ENCODE peak calls at places on chromosomes 12 and 14, in five cellular contexts. F, G, Z, J and V are unnamed samples. For H3K4me1, the result is how much of the 10 kb centered on the place peaks cover.

GRCh38 chr12:109053382-109054123 is 1.2 kb downstream of the USP30 start:
- DNase-seq in J (no peak), Z (no peak), F (no peak), G (no peak), V (no peak)

GRCh38 chr12:66352197-66352596 is 49.9 kb downstream of the HELB start:
- DNase-seq in Z (no peak), F (peak), J (no peak), G (peak), V (peak)

GRCh38 chr12:65609359-65609771 is 214.9 kb upstream of the HMGA2 start:
- DNase-seq in G (no peak), J (no peak), F (no peak), Z (no peak), V (no peak)

GRCh38 chr12:117540011-117540410 is 178.6 kb upstream of the NOS1 start:
- DNase-seq in Z (no peak), G (no peak), F (no peak), J (no peak), V (no peak)

GRCh38 chr12:65613692-65614091 is 210.6 kb upstream of the HMGA2 start:
- DNase-seq in G (no peak), F (no peak), Z (no peak), J (no peak), V (no peak)

GRCh38 chr14:80798211-80798610 is 143.3 kb downstream of the CEP128 start:
- DNase-seq in G (no peak), F (no peak), Z (no peak), J (no peak), V (no peak)

GRCh38 chr14:92917041-92917940 is 5.7 kb upstream of the CHGA start:
- DNase-seq in F (no peak), J (no peak), G (no peak), Z (no peak), V (peak)

GRCh38 chr12:39365364-39366001 is 77.4 kb downstream of the KIF21A start:
- DNase-seq in J (no peak), G (no peak), Z (no peak), F (no peak), V (no peak)

GRCh38 chr14:74950795-74951442 is 4.5 kb downstream of the PGF start:
- DNase-seq in J (peak), Z (no peak), F (no peak), G (no peak), V (no peak)

GRCh38 chr12:1488908-1489381 is 105.4 kb downstream of the FBXL14 start:
- DNase-seq in F (no peak), G (no peak), J (no peak), Z (peak), V (no peak)

GRCh38 chr12:45388545-45388944 is 172.7 kb downstream of the ANO6 start:
- DNase-seq in G (no peak), F (no peak), Z (no peak), J (no peak), V (peak)
- TF ChIP-seq CTCF in G (peak), F (peak), Z (peak), J (peak), V (peak)

DNA sequence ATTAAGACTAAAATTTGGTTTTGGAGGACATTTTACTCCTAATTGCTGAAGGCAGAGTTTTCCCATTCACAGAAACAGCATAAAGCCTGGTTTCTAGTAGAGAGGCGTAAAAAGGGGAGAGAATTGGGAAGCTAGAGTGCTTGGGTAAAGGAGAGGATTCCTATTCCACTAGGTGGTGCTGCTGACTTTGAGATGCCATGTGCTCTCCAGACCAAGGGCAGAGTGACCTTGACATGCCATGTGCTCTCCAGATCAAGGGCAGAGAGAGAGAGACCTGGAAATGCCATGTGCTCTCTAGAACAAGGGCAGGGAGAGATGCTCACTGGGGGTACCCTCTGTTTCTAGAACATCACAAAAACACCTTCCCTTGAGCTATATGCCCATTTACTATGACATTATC is 176.2 kb upstream of the PDZRN4 start:
- DNase-seq in Z (no peak), J (no peak), G (no peak), F (no peak), V (no peak)
- H3K4me3 ChIP-seq in Z (no peak), J (no peak), G (no peak), F (no peak), V (no peak)

DNA sequence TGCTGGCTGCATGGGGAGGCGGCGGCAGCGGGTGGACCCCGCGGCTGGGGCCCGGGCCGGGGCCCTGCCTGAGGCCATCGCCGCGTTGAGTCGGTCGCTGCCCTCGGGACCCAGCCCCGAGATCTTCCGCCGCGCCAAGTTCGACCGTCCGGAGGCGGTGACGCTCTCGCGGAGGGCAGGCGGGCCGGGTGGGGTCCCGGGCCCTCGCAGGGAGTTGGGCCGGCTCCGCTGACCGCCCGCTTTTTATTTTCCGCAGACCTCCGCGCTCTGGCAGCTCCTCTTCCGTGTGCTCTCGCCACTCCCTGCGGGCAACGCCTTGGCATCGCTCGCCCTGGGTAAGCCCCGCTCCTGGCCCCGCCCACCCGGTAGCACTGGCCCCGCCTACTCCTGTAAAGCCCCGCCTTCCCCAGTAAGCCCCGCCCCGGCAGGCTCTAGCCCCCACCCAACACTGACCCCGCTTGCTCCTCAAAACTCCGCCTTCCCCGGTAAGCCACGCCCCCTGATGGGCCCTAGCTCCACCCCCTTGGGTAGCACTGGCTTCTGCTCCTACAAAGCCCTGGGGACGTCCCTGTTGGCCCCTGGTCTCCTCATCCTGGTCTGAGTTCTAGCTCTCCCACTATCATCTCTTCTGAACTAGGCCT is 440 bp downstream of the TEDC1 start:
- DNase-seq in J (peak), G (peak), F (peak), Z (peak), V (peak)
- H3K4me1 ChIP-seq in J (under half), G (under half), F (half or more), Z (under half), V (under half)

DNA sequence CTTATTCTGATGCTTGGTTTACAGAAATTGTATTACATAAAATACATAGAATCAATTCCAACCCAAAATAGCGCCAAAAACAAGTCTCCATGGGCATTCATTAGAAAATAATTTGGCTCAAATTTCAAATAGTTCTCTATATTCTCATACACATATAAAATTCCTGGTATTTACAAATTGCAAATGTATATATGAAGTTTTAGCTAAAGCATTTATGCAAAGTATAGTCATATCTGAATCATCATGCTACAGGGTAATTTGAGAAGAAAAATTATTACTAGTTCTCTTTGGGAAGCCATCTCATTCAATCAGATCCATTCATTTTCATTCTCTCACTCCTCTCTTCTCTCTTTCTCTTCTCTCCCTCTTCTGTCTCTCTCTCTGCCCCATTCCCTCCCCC is 257.8 kb downstream of the DPF3 start:
- DNase-seq in Z (no peak), J (no peak), F (no peak), G (no peak), V (no peak)
- TF ChIP-seq CTCF in Z (no peak), J (no peak), F (no peak), G (no peak), V (no peak)

GRCh38 chr12:53737951-53738833 is 10.9 kb upstream of the CALCOCO1 start:
- DNase-seq in J (peak), G (no peak), F (no peak), Z (no peak), V (no peak)

GRCh38 chr12:53737494-53737808 is 10.2 kb upstream of the CALCOCO1 start:
- DNase-seq in G (no peak), Z (no peak), F (no peak), J (no peak), V (no peak)

GRCh38 chr12:53738834-53739284 is 11.6 kb upstream of the CALCOCO1 start:
- DNase-seq in F (no peak), J (no peak), G (no peak), Z (no peak), V (no peak)

GRCh38 chr12:53740130-53740491 is 11.7 kb downstream of the CISTR start:
- DNase-seq in F (no peak), G (no peak), Z (peak), J (no peak), V (no peak)

GRCh38 chr12:53739285-53740129 is 12.3 kb upstream of the CALCOCO1 start:
- DNase-seq in Z (peak), G (no peak), F (no peak), J (no peak), V (no peak)
- H3K4me3 ChIP-seq in Z (peak), G (no peak), F (peak), J (no peak), V (no peak)

GRCh38 chr12:77062846-77063461 is 2.4 kb downstream of the E2F7 start:
- DNase-seq in Z (no peak), G (no peak), F (no peak), J (no peak), V (no peak)

GRCh38 chr12:77062396-77062795 is 3.0 kb downstream of the E2F7 start:
- DNase-seq in J (no peak), F (no peak), Z (no peak), G (no peak), V (no peak)

GRCh38 chr12:77058740-77059139 is 6.6 kb downstream of the E2F7 start:
- DNase-seq in Z (no peak), G (no peak), F (no peak), J (no peak), V (no peak)

GRCh38 chr12:77060883-77061240 is 4.5 kb downstream of the E2F7 start:
- DNase-seq in G (no peak), J (no peak), Z (no peak), F (no peak), V (no peak)

GRCh38 chr12:77060136-77060882 is 5.1 kb downstream of the E2F7 start:
- DNase-seq in Z (no peak), G (no peak), J (no peak), F (no peak), V (no peak)
- H3K4me1 ChIP-seq in Z (under half), G (under half), J (under half), F (under half), V (under half)